ENCODE peak calls at places on chromosomes 3 and 15, in seven cellular contexts. N is HCT116, E is HepG2, C is SK-N-SH, H is GM12878, O is H1, K is K562. F is an unnamed sample.

GRCh38 chr15:99450896-99451358 is 114.9 kb upstream of the MEF2A start:
- DNase-seq in C (no peak), H (no peak), N (no peak), K (peak), E (no peak), O (peak), F (no peak)

GRCh38 chr3:14537590-14538450 is 2.3 kb downstream of the GRIP2 start:
- DNase-seq in H (no peak), O (no peak), N (peak), E (no peak), K (peak), C (peak), F (no peak)

GRCh38 chr3:43641306-43642114 is 19.7 kb upstream of the ANO10 start:
- DNase-seq in E (no peak), C (no peak), O (no peak), H (no peak), N (no peak), K (no peak), F (no peak)

GRCh38 chr3:172760406-172760805 is 9.9 kb downstream of the ECT2 start:
- DNase-seq in E (no peak), O (no peak), H (no peak), C (no peak), N (no peak), K (no peak), F (no peak)

GRCh38 chr3:50205719-50206276 is 727 bp downstream of the SLC38A3 start:
- DNase-seq in C (peak), N (peak), H (no peak), E (peak), O (peak), K (peak), F (peak)

GRCh38 chr3:40985195-40985594 is 214.1 kb upstream of the CTNNB1 start:
- DNase-seq in E (no peak), O (no peak), K (no peak), C (peak), N (no peak), H (no peak), F (no peak)

GRCh38 chr15:26891448-26891881 is 24.6 kb downstream of the GABRA5 start:
- DNase-seq in E (peak), C (peak), N (no peak), O (peak), H (no peak), K (peak), F (peak)

GRCh38 chr15:58258501-58259274 is 120.5 kb downstream of the AQP9 start:
- DNase-seq in E (no peak), O (no peak), K (no peak), N (no peak), C (no peak), H (no peak), F (no peak)

GRCh38 chr3:56536735-56537134 is 20.2 kb upstream of the CCDC66 start:
- DNase-seq in E (no peak), C (no peak), K (no peak), N (no peak), H (no peak), O (no peak), F (no peak)

GRCh38 chr3:197175503-197175902 is 122.9 kb downstream of the DLG1 start:
- DNase-seq in K (no peak), H (no peak), E (no peak), C (no peak), N (no peak), O (no peak), F (no peak)

GRCh38 chr3:4977889-4978258 is 1.4 kb upstream of the BHLHE40 start:
- DNase-seq in K (no peak), N (no peak), O (no peak), C (no peak), E (no peak), H (no peak), F (no peak)

GRCh38 chr3:196360586-196360985 is 22.4 kb upstream of the TM4SF19 start:
- DNase-seq in K (no peak), C (no peak), N (no peak), O (no peak), H (no peak), E (no peak), F (no peak)

GRCh38 chr3:5021571-5022092 is 42.4 kb downstream of the BHLHE40 start:
- DNase-seq in N (peak), K (peak), H (no peak), C (no peak), E (peak), O (no peak), F (no peak)

GRCh38 chr3:81732642-81733041 is 28.8 kb downstream of the GBE1 start:
- DNase-seq in H (no peak), C (no peak), K (no peak), N (no peak), E (no peak), O (no peak), F (no peak)

GRCh38 chr3:46549408-46549904 is 16.6 kb downstream of the LRRC2 start:
- DNase-seq in O (no peak), N (no peak), C (no peak), K (peak), H (no peak), E (no peak), F (no peak)

GRCh38 chr3:77326586-77326985 is 286.7 kb downstream of the ROBO2 start:
- DNase-seq in C (no peak), O (no peak), E (no peak), H (no peak), N (no peak), K (no peak), F (no peak)

GRCh38 chr3:183339461-183340086 is 86.5 kb downstream of the B3GNT5 start:
- DNase-seq in C (no peak), O (no peak), E (no peak), H (no peak), N (no peak), K (no peak), F (no peak)

GRCh38 chr3:111903067-111903511 is 44.0 kb downstream of the PHLDB2 start:
- DNase-seq in K (no peak), O (no peak), H (no peak), E (no peak), C (no peak), N (peak), F (no peak)

GRCh38 chr3:188854395-188855149 is 317.2 kb upstream of the TPRG1 start:
- DNase-seq in E (no peak), C (no peak), K (no peak), N (no peak), O (no peak), H (no peak), F (no peak)

GRCh38 chr3:54366839-54367238 is 244.5 kb downstream of the CACNA2D3 start:
- DNase-seq in K (no peak), N (no peak), C (no peak), O (no peak), H (no peak), E (no peak), F (no peak)

GRCh38 chr3:151478376-151478702 is 17.5 kb upstream of the IGSF10 start:
- DNase-seq in C (no peak), N (no peak), O (no peak), E (no peak), K (no peak), H (no peak), F (no peak)

GRCh38 chr3:104878395-104878794 is 488.3 kb upstream of the ALCAM start:
- DNase-seq in K (no peak), O (no peak), C (no peak), H (no peak), N (no peak), E (no peak), F (no peak)

GRCh38 chr3:24199775-24200247 is 254.7 kb downstream of the NR1D2 start:
- DNase-seq in E (no peak), K (no peak), O (no peak), H (no peak), N (no peak), C (peak), F (no peak)

GRCh38 chr15:38481761-38482160 is 27.8 kb downstream of the FAM98B start:
- DNase-seq in C (no peak), H (no peak), N (no peak), O (no peak), E (no peak), K (no peak), F (no peak)

GRCh38 chr15:38487383-38487782 is 33.5 kb downstream of the FAM98B start:
- DNase-seq in N (no peak), H (no peak), C (no peak), O (no peak), K (no peak), E (no peak), F (no peak)

GRCh38 chr15:38482572-38482971 is 28.6 kb downstream of the FAM98B start:
- DNase-seq in N (no peak), O (no peak), K (no peak), C (no peak), E (no peak), H (no peak), F (no peak)

GRCh38 chr15:38490231-38490630 is 36.3 kb downstream of the FAM98B start:
- DNase-seq in H (no peak), N (no peak), C (no peak), K (no peak), E (no peak), O (no peak), F (no peak)

GRCh38 chr15:38486946-38487345 is 33.0 kb downstream of the FAM98B start:
- DNase-seq in K (no peak), H (no peak), O (no peak), E (no peak), C (no peak), N (no peak), F (no peak)
- TF ChIP-seq JUND in K (no peak), H (no peak), O (no peak), E (no peak), C (no peak), N (no peak), F (no peak)

DNA sequence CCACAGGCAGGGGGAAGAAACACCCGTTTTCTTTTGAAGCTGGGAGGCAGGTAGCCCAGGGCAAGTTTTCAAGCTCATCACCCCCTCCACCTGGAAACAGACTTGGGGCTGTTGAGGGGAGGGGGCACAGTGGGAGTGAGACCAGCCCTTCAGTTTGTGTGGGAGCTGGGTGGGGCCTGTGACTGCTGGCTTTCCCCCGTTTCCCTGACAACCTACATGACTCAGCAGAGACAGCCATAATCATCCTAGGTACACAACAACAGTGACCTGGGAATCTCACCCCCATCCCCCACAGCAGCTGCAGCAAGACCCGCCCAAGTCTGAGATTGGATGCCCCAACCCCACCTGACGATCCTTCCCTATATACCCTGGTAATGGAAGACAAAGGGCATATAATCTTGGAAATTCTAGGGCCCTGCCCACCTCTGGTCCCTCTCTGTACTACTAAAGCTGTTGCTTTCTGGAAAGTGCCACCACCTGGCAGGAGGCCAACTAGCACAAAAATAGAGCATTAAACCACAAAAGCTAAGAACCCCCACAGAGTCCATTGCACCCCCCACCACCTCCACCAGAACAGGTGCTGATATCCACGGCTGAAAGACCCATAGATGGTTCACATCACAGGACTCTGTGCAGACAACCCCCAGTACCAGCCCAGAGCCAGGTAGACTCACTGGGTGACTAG is 422.2 kb upstream of the SGO1 start:
- DNase-seq in E (no peak), N (no peak), H (no peak), O (no peak), K (no peak), C (no peak), F (no peak)
- TF ChIP-seq JUND in E (no peak), N (no peak), H (no peak), O (no peak), K (no peak), C (no peak), F (no peak)

DNA sequence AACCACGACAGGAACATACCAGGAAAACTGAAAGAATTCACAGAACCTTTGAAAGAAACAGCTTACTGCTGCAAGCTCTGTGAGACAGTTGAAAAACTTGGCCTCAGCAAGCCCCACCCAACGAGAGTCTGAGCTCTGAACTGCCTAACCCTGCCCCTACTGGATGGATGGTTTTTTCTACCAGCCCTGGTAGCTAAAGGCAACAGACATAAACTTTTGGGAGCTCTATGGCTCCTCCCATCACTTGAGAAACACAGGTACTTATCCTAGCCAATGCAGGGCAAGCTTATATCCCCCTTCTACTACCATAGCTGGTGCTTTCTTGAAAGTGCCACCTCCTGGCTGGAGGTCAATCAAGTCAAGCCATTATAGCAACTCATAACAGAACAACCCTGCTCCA is 471.8 kb downstream of the GRM7 start:
- DNase-seq in E (no peak), O (peak), K (no peak), N (no peak), H (no peak), C (no peak), F (no peak)
- TF ChIP-seq JUND in E (no peak), O (no peak), K (no peak), N (no peak), H (no peak), C (no peak), F (no peak)

DNA sequence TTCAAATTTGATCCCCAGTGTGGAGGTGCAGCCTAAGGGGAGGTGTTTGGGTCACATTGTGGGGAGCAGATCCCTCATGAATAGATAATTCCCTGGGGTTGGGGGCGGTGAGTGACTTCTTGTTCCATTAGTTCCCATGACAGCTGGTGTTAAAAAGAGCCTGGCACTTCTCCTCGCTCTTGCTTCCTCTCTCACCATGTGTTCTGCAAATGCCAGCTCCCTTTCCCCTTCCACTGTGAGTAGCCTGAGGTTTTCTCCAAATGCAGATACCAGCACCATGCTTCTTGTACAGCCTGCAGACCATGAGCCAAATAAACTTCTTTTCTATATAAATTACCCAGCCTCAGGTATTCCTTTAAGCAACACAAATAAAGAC is 23.1 kb downstream of the RIOX2 start:
- DNase-seq in E (no peak), N (no peak), O (no peak), C (no peak), K (no peak), H (no peak), F (no peak)
- TF ChIP-seq JUND in E (no peak), N (no peak), O (no peak), C (no peak), K (no peak), H (no peak), F (no peak)

DNA sequence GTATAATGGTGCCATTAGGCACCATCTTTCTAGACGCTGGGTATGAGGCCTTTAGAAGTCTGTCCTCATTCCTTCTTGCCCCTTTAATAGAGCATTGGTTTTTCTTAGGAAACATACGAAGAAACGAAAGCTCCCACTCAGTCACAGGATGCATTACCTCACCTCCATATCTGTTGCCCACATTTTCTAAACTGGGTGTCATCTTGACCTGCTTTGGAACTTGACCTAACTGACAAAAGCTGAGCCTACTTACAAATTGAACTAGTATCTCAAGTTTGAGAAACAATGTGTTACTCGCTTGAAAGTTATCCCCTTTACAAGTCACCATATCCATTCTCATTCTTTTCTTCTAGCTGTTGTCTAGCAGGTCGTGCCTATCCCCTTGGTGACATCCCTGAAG is 102.7 kb downstream of the VPS8 start:
- DNase-seq in H (no peak), N (no peak), E (no peak), C (no peak), O (no peak), K (no peak), F (no peak)
- TF ChIP-seq JUND in H (no peak), N (no peak), E (no peak), C (no peak), O (no peak), K (no peak), F (no peak)

DNA sequence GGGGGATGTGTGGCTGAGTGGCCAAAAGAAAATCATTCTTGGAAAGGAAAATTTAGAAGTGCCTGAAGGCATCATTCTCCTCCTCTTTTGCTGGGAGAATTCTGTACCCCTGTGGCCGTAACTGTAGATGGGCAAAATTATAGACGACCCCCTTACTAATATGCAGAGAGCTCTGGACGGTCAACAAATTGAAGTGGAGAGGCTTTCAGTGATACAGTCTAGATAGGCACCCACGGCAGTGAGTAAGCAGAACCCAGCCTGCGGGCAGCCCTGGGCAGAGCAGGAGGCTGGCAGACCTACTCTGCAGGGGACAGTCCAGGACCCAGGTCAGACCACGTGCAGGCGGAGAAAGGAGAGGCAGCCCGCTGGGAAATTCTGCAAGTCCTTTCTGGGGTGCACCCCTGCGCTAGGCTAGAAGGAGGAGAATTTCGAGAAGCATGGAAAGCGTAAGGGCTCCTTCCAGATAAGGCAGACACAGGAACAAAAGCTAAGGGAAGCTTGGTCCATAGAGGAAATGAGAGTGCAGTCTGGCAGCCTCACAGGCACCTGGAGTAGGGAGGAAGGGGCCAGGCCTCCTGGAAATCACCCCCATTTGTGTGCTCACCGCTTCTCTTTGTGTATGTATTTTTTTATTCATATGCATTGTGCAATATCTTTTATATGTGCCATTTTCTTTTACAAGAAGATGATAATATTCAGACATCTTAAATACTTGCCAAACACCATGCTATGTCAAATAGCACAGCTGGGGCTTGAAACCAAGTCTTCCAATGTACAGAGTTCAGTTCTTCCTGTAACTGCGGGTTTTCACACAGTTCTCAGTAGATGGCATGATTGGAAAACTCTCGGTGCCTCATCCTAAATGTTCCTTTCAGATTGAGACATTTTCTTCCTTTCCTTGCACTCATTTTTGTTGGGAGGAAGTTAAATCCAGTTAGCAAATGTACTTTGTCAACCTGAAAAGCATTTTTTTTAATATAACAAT is 40.2 kb downstream of the LRRK1 start:
- DNase-seq in H (no peak), E (no peak), N (no peak), C (no peak), K (no peak), O (no peak), F (no peak)
- TF ChIP-seq JUND in H (no peak), E (no peak), N (no peak), C (no peak), K (no peak), O (no peak), F (no peak)

DNA sequence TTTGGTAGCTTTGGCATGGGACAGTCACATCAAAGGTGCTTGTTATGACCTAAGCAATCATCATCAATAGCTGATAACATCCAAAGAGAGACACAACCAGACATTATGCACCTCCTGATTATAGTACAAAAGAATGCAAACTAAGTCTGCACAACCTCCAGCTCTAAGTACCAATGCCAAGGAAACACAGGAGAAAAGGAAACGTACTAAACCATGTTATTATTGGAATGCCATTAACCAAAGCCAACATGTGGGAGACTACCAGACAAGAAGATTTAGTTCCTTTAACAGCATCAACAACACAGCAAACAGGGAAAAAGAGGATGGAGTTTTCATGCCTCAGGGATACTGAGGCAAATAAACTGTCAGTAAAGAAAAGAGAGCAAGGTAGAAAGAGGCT is 61.4 kb downstream of the CD47 start:
- DNase-seq in C (no peak), E (no peak), N (no peak), H (no peak), O (no peak), K (no peak), F (no peak)
- TF ChIP-seq JUND in C (no peak), E (no peak), N (no peak), H (no peak), O (no peak), K (no peak), F (no peak)

GRCh38 chr15:86849563-86849962 is 769.9 kb downstream of the AGBL1 start:
- DNase-seq in O (no peak), N (no peak), K (no peak), C (no peak), E (no peak), H (no peak), F (no peak)
- TF ChIP-seq JUND in O (no peak), N (no peak), K (no peak), C (no peak), E (no peak), H (no peak), F (no peak)

DNA sequence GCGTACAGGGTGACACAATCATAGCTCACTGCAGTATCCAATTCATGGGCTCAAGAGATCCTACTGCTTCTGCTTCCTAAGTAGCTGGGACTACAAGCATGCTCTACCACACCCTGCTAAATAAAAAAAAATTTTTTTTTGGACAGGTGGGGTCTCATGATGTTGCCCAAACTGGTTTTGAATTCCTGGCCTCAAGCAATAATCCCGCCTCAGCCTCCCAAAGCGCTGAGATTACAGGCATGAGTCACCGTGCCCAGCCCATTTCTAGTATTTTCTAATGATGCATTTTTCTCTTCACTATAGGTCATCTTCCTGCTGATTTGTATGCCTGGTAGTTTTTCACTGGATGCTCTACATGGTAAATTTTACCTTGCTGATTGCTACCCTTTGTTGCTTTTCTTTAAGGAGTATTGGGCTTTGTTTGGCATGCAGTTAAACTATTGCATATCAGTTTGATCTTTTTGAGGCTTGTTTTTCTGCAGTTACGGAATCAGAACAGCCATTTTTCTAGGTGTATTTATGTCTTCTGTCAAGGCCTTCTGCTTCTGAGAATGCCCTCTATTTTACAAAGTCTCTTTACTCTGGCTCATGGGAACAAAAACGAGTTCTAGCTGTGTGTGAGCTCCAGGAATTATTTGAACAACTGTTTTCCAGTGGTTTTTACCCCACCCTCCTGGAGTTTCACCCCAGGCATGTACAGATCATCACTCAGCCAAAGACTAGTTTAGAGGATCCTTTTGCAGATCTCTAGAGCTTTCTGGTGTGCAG is 14.3 kb upstream of the NPTN start:
- DNase-seq in C (no peak), E (no peak), N (no peak), K (no peak), O (no peak), H (no peak), F (no peak)
- TF ChIP-seq JUND in C (no peak), E (no peak), N (no peak), K (no peak), O (no peak), H (no peak), F (no peak)

F was measured in T47D.